ENCODE peak calls at places on chromosomes 7 and 10, in seven cellular contexts. W is heart right ventricle; H is glutamatergic neuron; E is neural crest cell; P is CD8-positive, alpha-beta T cell; B is tibial artery; O is A549. T is an unnamed sample.

GRCh38 chr10:23192396-23192740 is 256 bp downstream of the PTF1A start:
- DNase-seq in W (no peak), H (peak; percentile 44), E (no peak), P (no peak), B (no peak), O (no peak), T (no peak)

GRCh38 chr7:16421333-16422099 is at the start of gene CRPPA:
- DNase-seq in W (peak; percentile 21), H (peak; percentile 77), E (peak; percentile 44), P (peak; percentile 38), B (no peak), O (no peak), T (no peak)

GRCh38 chr10:58662314-58662713 is 149.6 kb downstream of the BICC1 start:
- DNase-seq in W (no peak), H (no peak), E (no peak), P (no peak), B (no peak), O (peak; percentile 57), T (no peak)

GRCh38 chr7:54967384-54967783 is 51.4 kb upstream of the EGFR start:
- DNase-seq in W (no peak), H (no peak), E (no peak), P (no peak), B (no peak), O (peak; percentile 69), T (no peak)

GRCh38 chr7:138515001-138515528 is 55.0 kb downstream of the TRIM24 start:
- DNase-seq in W (no peak), H (no peak), E (no peak), P (no peak), B (no peak), O (no peak), T (no peak)

GRCh38 chr7:45069444-45070253 is 19.1 kb downstream of the NACAD start:
- DNase-seq in W (no peak), H (no peak), E (no peak), P (no peak), B (no peak), O (peak; percentile 45), T (no peak)

GRCh38 chr10:33799281-33799943 is 464.9 kb upstream of the NRP1 start:
- DNase-seq in W (peak; percentile 8), H (no peak), E (no peak), P (no peak), B (no peak), O (no peak), T (peak; percentile 36)

GRCh38 chr7:44975331-44976039 is 3.3 kb downstream of the MYO1G start:
- DNase-seq in W (no peak), H (no peak), E (no peak), P (no peak), B (no peak), O (no peak), T (no peak)

GRCh38 chr7:155108144-155108901 is 38.2 kb downstream of the HTR5A start:
- DNase-seq in W (no peak), H (no peak), E (no peak), P (no peak), B (no peak), O (no peak), T (no peak)

GRCh38 chr10:96402417-96403305 is 43.9 kb upstream of the OPALIN start:
- DNase-seq in W (no peak), H (no peak), E (no peak), P (no peak), B (no peak), O (no peak), T (no peak)

GRCh38 chr7:98162758-98163157 is 48.5 kb upstream of the BHLHA15 start:
- DNase-seq in W (no peak), H (no peak), E (no peak), P (no peak), B (no peak), O (no peak), T (no peak)

GRCh38 chr7:44622342-44623151 is 16.1 kb downstream of the OGDH start:
- DNase-seq in W (no peak), H (no peak), E (no peak), P (peak; percentile 27), B (no peak), O (no peak), T (no peak)

GRCh38 chr7:127900735-127901685 is 130.2 kb downstream of the LRRC4 start:
- DNase-seq in W (no peak), H (no peak), E (no peak), P (no peak), B (no peak), O (no peak), T (no peak)

GRCh38 chr10:7150349-7150748 is 260.5 kb downstream of the SFMBT2 start:
- DNase-seq in W (no peak), H (no peak), E (no peak), P (no peak), B (no peak), O (no peak), T (no peak)

GRCh38 chr7:121076350-121077164 is 88.0 kb downstream of the CPED1 start:
- DNase-seq in W (no peak), H (no peak), E (no peak), P (no peak), B (no peak), O (no peak), T (peak; percentile 28)

GRCh38 chr10:45652511-45652910 is 20.1 kb downstream of the ZFAND4 start:
- DNase-seq in W (no peak), H (no peak), E (no peak), P (no peak), B (no peak), O (no peak), T (no peak)

GRCh38 chr10:116691544-116692126 is 50.7 kb downstream of the HSPA12A start:
- DNase-seq in W (peak; percentile 29), H (no peak), E (no peak), P (no peak), B (no peak), O (no peak), T (no peak)

GRCh38 chr7:148809856-148810255 is 74.2 kb downstream of the EZH2 start:
- DNase-seq in W (no peak), H (peak; percentile 35), E (no peak), P (no peak), B (no peak), O (no peak), T (no peak)

GRCh38 chr7:98357751-98358161 is 43.1 kb downstream of the BAIAP2L1 start:
- DNase-seq in W (no peak), H (no peak), E (no peak), P (no peak), B (no peak), O (peak; percentile 67), T (no peak)

GRCh38 chr10:112898540-112899395 is 51.3 kb upstream of the TCF7L2 start:
- DNase-seq in W (peak; percentile 6), H (peak; percentile 57), E (no peak), P (no peak), B (peak; percentile 21), O (peak; percentile 81), T (no peak)

GRCh38 chr7:69067397-69067796 is 530.9 kb upstream of the AUTS2 start:
- DNase-seq in W (no peak), H (peak; percentile 32), E (no peak), P (no peak), B (no peak), O (no peak), T (no peak)

GRCh38 chr10:48535416-48536225 is 69.3 kb downstream of the ARHGAP22 start:
- DNase-seq in W (no peak), H (no peak), E (no peak), P (no peak), B (no peak), O (no peak), T (no peak)
- TF ChIP-seq CTCF in W (no peak), H (no peak), E (no peak), P (no peak), B (no peak), O (no peak), T (no peak)

DNA sequence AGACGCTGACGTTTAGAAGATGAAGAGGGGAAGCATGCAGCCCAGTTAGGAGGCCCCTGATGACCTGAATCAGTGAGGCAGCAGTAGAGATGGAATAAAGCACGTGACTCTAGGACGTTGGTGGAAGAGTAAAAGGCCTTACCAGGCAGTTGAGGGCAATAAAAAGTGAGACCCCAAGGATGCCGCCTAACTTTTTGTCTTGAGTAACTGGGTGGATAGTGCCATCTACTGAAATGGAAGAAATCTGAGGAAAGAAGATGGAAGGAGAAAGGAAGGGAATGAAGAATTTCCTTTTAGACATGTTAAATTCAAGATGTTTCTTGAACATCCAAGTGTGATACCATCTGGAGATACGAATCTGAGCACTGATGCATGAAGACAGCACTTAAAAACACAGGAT is 220.0 kb upstream of the LRRN3 start:
- DNase-seq in W (no peak), H (no peak), E (no peak), P (no peak), B (no peak), O (no peak), T (no peak)
- TF ChIP-seq CTCF in W (no peak), H (no peak), E (no peak), P (no peak), B (no peak), O (no peak), T (no peak)

DNA sequence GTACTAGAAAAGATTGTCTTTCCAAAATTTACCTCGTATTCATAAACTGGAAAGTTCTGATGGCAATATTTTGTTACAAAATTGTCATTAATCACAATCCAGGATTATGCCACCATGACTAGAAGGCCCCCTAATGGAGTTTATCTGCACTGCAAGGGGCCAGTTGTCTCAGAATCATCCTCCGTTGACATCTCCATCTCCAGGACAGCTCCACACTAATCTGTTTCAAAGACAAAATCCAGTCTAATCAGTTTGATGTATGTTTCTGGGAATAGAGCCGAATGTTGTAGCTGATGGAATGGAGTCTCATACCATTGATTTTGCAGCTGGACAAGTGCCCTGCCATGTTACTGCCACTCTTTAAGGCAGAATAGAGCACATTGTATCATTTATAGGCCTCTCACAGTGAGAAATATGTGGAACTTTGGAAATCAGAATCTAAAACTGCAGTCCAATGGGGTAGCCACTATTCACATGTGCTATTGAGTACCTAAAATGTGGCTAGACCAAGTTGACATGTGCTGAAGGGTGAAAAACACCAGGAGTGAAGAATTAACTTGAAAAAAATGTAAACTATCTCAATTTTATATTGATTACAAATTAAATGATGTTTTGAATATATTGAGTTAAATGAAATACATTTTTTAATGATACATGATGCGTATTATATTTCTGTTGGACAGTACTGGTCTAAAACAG is 38.3 kb upstream of the TOMM7 start:
- DNase-seq in W (no peak), H (peak; percentile 44), E (no peak), P (peak; percentile 29), B (no peak), O (peak; percentile 51), T (no peak)
- TF ChIP-seq CTCF in W (peak; percentile 50), H (peak; percentile 73), E (peak; percentile 57), P (peak; percentile 70), B (peak; percentile 8), O (peak; percentile 52), T (peak; percentile 33)

DNA sequence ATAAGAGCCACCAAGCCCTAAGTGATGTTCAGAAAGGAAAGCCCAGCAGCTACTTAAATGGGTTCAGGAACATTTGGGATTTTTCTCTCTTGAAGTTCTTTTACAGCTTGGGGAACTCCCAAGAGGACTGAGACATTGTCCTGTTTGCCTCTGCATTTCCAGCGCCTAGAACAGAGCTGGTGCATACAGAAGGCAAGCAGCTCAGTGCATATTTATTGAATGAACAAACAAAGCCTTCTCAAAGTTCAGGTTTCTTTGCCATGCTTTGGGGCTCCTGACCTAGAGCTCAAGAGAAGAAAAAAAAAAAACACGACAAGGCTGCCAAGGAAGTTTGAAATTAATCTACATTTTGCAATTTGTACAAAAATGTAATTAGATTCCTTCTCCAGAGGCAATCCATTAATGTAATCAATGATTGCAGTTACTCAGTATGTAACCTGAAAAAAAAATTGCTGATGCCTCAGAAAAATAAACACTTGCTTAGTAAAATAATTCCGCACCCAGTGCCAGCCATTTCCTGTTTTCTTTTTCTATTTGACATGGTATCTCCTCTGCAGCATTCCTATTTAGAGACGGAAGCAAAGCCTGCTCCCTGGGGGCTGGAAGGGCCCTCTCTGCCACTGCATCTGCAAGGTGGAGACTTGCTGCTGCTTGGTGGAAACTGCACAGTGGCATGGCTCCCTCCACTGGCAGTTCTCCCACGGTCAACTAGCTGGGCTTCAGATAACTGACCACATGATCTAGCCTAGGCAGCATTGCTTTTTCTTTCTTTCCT is 157.3 kb downstream of the TMEM178B start:
- DNase-seq in W (peak; percentile 19), H (peak; percentile 68), E (peak; percentile 7), P (no peak), B (no peak), O (peak; percentile 19), T (no peak)
- TF ChIP-seq CTCF in W (peak; percentile 60), H (no peak), E (peak; percentile 54), P (no peak), B (no peak), O (peak; percentile 44), T (peak; percentile 10)